ENCODE peak calls at places on chromosomes 6 and 20, in six cellular contexts. One of them, this sample, is unnamed.

GRCh38 chr20:51894201-51894600 is 91.9 kb upstream of the SALL4 start:
- ATAC-seq in A549: no peak
- ATAC-seq in upper lobe of left lung: no peak
- ATAC-seq in GM12878: no peak
- ATAC-seq in HepG2: peak; percentile 53
- ATAC-seq in K562: no peak
- ATAC-seq in this sample: no peak

GRCh38 chr6:43074847-43075741 is 1.0 kb upstream of the PTK7 start:
- ATAC-seq in A549: no peak
- ATAC-seq in upper lobe of left lung: peak; percentile 37
- ATAC-seq in GM12878: no peak
- ATAC-seq in HepG2: no peak
- ATAC-seq in K562: peak; percentile 8
- ATAC-seq in this sample: peak; percentile 40

GRCh38 chr6:56656466-56656865 is 13.8 kb upstream of the DST start:
- ATAC-seq in A549: no peak
- ATAC-seq in upper lobe of left lung: no peak
- ATAC-seq in GM12878: no peak
- ATAC-seq in HepG2: no peak
- ATAC-seq in K562: no peak
- ATAC-seq in this sample: no peak

GRCh38 chr6:138957484-138957883 is 30.6 kb downstream of the REPS1 start:
- ATAC-seq in A549: no peak
- ATAC-seq in upper lobe of left lung: peak; percentile 72
- ATAC-seq in GM12878: peak; percentile 62
- ATAC-seq in HepG2: peak; percentile 59
- ATAC-seq in K562: peak; percentile 45
- ATAC-seq in this sample: no peak

GRCh38 chr20:3894796-3895195 is 5.6 kb downstream of the PANK2 start:
- ATAC-seq in A549: no peak
- ATAC-seq in upper lobe of left lung: no peak
- ATAC-seq in GM12878: no peak
- ATAC-seq in HepG2: no peak
- ATAC-seq in K562: no peak
- ATAC-seq in this sample: no peak

GRCh38 chr6:34554593-34555322 is 1.4 kb downstream of the SPDEF start:
- ATAC-seq in A549: no peak
- ATAC-seq in upper lobe of left lung: no peak
- ATAC-seq in GM12878: no peak
- ATAC-seq in HepG2: no peak
- ATAC-seq in K562: peak; percentile 13
- ATAC-seq in this sample: no peak

GRCh38 chr6:151762817-151763216 is 44.7 kb upstream of the ESR1 start:
- ATAC-seq in A549: no peak
- ATAC-seq in upper lobe of left lung: no peak
- ATAC-seq in GM12878: no peak
- ATAC-seq in HepG2: no peak
- ATAC-seq in K562: no peak
- ATAC-seq in this sample: no peak

GRCh38 chr6:156828280-156828703 is 51.1 kb downstream of the ARID1B start:
- ATAC-seq in A549: peak; percentile 96
- ATAC-seq in upper lobe of left lung: peak; percentile 88
- ATAC-seq in GM12878: peak; percentile 32
- ATAC-seq in HepG2: peak; percentile 34
- ATAC-seq in K562: peak; percentile 48
- ATAC-seq in this sample: peak; percentile 74

GRCh38 chr6:145119091-145119490 is 616.2 kb downstream of the EPM2A start:
- ATAC-seq in A549: no peak
- ATAC-seq in upper lobe of left lung: no peak
- ATAC-seq in GM12878: no peak
- ATAC-seq in HepG2: no peak
- ATAC-seq in K562: no peak
- ATAC-seq in this sample: no peak

GRCh38 chr6:75283907-75284284 is 696 bp downstream of the TMEM30A start:
- ATAC-seq in A549: peak; percentile 2
- ATAC-seq in upper lobe of left lung: no peak
- ATAC-seq in GM12878: peak; percentile 1
- ATAC-seq in HepG2: no peak
- ATAC-seq in K562: peak; percentile 6
- ATAC-seq in this sample: no peak

GRCh38 chr6:25199544-25199943 is 79.6 kb upstream of the CARMIL1 start:
- ATAC-seq in A549: no peak
- ATAC-seq in upper lobe of left lung: no peak
- ATAC-seq in GM12878: no peak
- ATAC-seq in HepG2: peak; percentile 59
- ATAC-seq in K562: no peak
- ATAC-seq in this sample: no peak

GRCh38 chr6:41449399-41450245 is 96.6 kb upstream of the FOXP4 start:
- ATAC-seq in A549: no peak
- ATAC-seq in upper lobe of left lung: no peak
- ATAC-seq in GM12878: peak; percentile 25
- ATAC-seq in HepG2: peak; percentile 58
- ATAC-seq in K562: peak; percentile 39
- ATAC-seq in this sample: peak; percentile 40

GRCh38 chr20:33423141-33423834 is 20.3 kb downstream of the SNTA1 start:
- ATAC-seq in A549: no peak
- ATAC-seq in upper lobe of left lung: peak; percentile 77
- ATAC-seq in GM12878: no peak
- ATAC-seq in HepG2: no peak
- ATAC-seq in K562: peak; percentile 87
- ATAC-seq in this sample: peak; percentile 83

GRCh38 chr6:80282913-80283554 is 176.6 kb downstream of the BCKDHB start:
- ATAC-seq in A549: no peak
- ATAC-seq in upper lobe of left lung: no peak
- ATAC-seq in GM12878: peak; percentile 54
- ATAC-seq in HepG2: no peak
- ATAC-seq in K562: no peak
- ATAC-seq in this sample: no peak

GRCh38 chr6:44041461-44042260 is 85.6 kb downstream of the MRPL14 start:
- ATAC-seq in A549: peak; percentile 58
- ATAC-seq in upper lobe of left lung: peak; percentile 78
- ATAC-seq in GM12878: no peak
- ATAC-seq in HepG2: no peak
- ATAC-seq in K562: peak; percentile 70
- ATAC-seq in this sample: peak; percentile 80

GRCh38 chr6:132128424-132128823 is 177.3 kb upstream of the CCN2 start:
- ATAC-seq in A549: no peak
- ATAC-seq in upper lobe of left lung: no peak
- ATAC-seq in GM12878: no peak
- ATAC-seq in HepG2: no peak
- ATAC-seq in K562: no peak
- ATAC-seq in this sample: no peak

GRCh38 chr6:148770408-148771211 is 23.8 kb downstream of the UST start:
- ATAC-seq in A549: no peak
- ATAC-seq in upper lobe of left lung: no peak
- ATAC-seq in GM12878: peak; percentile 78
- ATAC-seq in HepG2: no peak
- ATAC-seq in K562: no peak
- ATAC-seq in this sample: no peak

GRCh38 chr6:158191032-158191431 is 22.9 kb downstream of the GTF2H5 start:
- ATAC-seq in A549: no peak
- ATAC-seq in upper lobe of left lung: no peak
- ATAC-seq in GM12878: no peak
- ATAC-seq in HepG2: no peak
- ATAC-seq in K562: no peak
- ATAC-seq in this sample: no peak

GRCh38 chr6:27575594-27576361 is 102.9 kb upstream of the ZNF184 start:
- ATAC-seq in A549: peak; percentile 88
- ATAC-seq in upper lobe of left lung: no peak
- ATAC-seq in GM12878: peak; percentile 50
- ATAC-seq in HepG2: no peak
- ATAC-seq in K562: peak; percentile 85
- ATAC-seq in this sample: no peak

GRCh38 chr6:87336367-87336766 is 7.3 kb upstream of the GJB7 start:
- ATAC-seq in A549: no peak
- ATAC-seq in upper lobe of left lung: no peak
- ATAC-seq in GM12878: no peak
- ATAC-seq in HepG2: no peak
- ATAC-seq in K562: peak; percentile 39
- ATAC-seq in this sample: no peak

GRCh38 chr20:38631155-38632022 is 29.8 kb downstream of the ARHGAP40 start:
- ATAC-seq in A549: no peak
- ATAC-seq in upper lobe of left lung: no peak
- ATAC-seq in GM12878: no peak
- ATAC-seq in HepG2: no peak
- ATAC-seq in K562: no peak
- ATAC-seq in this sample: no peak

GRCh38 chr6:138161118-138161433 is 663 bp upstream of the ARFGEF3 start:
- ATAC-seq in A549: no peak
- ATAC-seq in upper lobe of left lung: no peak
- ATAC-seq in GM12878: no peak
- ATAC-seq in HepG2: peak; percentile 6
- ATAC-seq in K562: no peak
- ATAC-seq in this sample: no peak

GRCh38 chr20:539848-540247 is 3.7 kb downstream of the CSNK2A1 start:
- ATAC-seq in A549: no peak
- ATAC-seq in upper lobe of left lung: no peak
- ATAC-seq in GM12878: no peak
- ATAC-seq in HepG2: no peak
- ATAC-seq in K562: no peak
- ATAC-seq in this sample: no peak

GRCh38 chr6:142223938-142224337 is 76.9 kb downstream of the VTA1 start:
- ATAC-seq in A549: no peak
- ATAC-seq in upper lobe of left lung: no peak
- ATAC-seq in GM12878: no peak
- ATAC-seq in HepG2: peak; percentile 34
- ATAC-seq in K562: peak; percentile 62
- ATAC-seq in this sample: no peak

GRCh38 chr6:115190534-115190933 is 847.7 kb upstream of the HS3ST5 start:
- ATAC-seq in A549: no peak
- ATAC-seq in upper lobe of left lung: no peak
- ATAC-seq in GM12878: no peak
- ATAC-seq in HepG2: no peak
- ATAC-seq in K562: no peak
- ATAC-seq in this sample: no peak

GRCh38 chr6:155141512-155141911 is 122.3 kb upstream of the CLDN20 start:
- ATAC-seq in A549: no peak
- ATAC-seq in upper lobe of left lung: no peak
- ATAC-seq in GM12878: no peak
- ATAC-seq in HepG2: no peak
- ATAC-seq in K562: no peak
- ATAC-seq in this sample: no peak

GRCh38 chr6:93566285-93566684 is 146.9 kb upstream of the EPHA7 start:
- ATAC-seq in A549: no peak
- ATAC-seq in upper lobe of left lung: no peak
- ATAC-seq in GM12878: no peak
- ATAC-seq in HepG2: no peak
- ATAC-seq in K562: no peak
- ATAC-seq in this sample: peak; percentile 79
- TF ChIP-seq EP300 in A549: no peak
- TF ChIP-seq EP300 in upper lobe of left lung: no peak
- TF ChIP-seq EP300 in GM12878: no peak
- TF ChIP-seq EP300 in HepG2: no peak
- TF ChIP-seq EP300 in K562: no peak
- TF ChIP-seq EP300 in this sample: peak; percentile 28

DNA sequence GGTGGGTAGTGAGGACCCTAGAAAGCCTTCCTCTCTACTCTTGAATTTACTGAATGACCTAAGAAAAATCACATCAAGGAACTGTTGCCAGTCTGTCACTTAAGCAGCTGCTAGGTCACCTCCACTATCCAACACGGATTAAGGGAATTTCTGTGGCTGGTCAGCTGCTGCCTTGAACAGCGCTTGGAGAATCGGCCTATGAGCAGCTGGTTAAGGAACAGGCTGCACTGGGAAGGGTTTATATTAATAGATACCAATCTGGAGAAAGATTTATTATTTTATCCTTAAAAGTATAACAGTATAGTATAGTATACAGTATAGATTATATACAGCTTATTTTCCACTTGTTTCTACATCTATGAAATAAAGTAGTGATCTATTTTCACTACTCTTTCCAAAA is 6.5 kb downstream of the PTPRK start:
- ATAC-seq in A549: no peak
- ATAC-seq in upper lobe of left lung: no peak
- ATAC-seq in GM12878: no peak
- ATAC-seq in HepG2: no peak
- ATAC-seq in K562: no peak
- ATAC-seq in this sample: no peak
- H3K4me1 ChIP-seq in A549: peaks cover 87% of the 10 kb centered on the region
- H3K4me1 ChIP-seq in upper lobe of left lung: peaks cover 28% of the 10 kb centered on the region
- H3K4me1 ChIP-seq in GM12878: no peaks in the 10 kb centered on the region
- H3K4me1 ChIP-seq in HepG2: peaks cover 88% of the 10 kb centered on the region
- H3K4me1 ChIP-seq in K562: no peaks in the 10 kb centered on the region
- H3K4me1 ChIP-seq in this sample: no peaks in the 10 kb centered on the region

DNA sequence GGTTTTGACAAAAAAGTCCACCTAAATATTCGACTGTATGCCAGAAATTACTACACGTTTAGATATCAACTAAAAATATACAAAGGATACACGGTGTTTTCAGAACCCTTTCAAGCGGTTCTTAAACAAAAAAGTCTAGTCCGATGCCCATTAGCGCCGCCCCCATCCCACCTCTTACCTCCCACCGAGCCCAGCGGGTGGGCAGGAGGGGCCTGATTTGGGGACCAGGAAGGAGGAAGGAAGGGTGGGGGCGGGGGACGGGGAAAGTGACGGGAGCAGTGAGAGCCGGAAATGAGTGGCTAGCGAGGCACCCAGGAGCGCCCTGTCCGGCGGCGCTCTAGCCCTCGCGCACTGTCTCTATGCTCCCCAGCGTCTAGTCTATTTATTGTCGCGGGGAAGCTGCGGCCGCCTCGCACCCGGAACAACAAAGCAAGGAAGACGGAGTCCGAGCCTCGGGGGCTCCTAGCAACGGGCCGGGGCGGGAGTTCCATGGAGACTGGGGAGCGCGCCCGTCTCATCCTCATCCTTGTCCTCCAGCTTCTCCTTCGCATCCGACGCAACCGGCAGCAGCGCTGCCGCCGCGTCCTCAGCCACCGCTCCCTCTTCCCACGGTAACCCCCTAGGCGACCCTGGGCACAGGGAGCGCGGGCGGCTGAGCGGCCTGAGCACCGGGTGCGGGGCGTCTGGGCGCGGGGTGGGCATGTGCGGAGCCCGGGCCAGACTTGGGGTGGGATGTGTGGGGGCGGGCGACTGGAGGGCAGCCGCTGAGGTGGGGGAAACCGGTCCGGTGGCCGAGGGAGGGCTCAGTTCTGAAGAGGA is at the start of gene TBPL1:
- ATAC-seq in A549: peak; percentile 93
- ATAC-seq in upper lobe of left lung: peak; percentile 97
- ATAC-seq in GM12878: peak; percentile 88
- ATAC-seq in HepG2: peak; percentile 97
- ATAC-seq in K562: peak; percentile 78
- ATAC-seq in this sample: peak; percentile 97
- TF ChIP-seq EP300 in A549: no peak
- TF ChIP-seq EP300 in upper lobe of left lung: no peak
- TF ChIP-seq EP300 in GM12878: peak; percentile 62
- TF ChIP-seq EP300 in HepG2: no peak
- TF ChIP-seq EP300 in K562: peak; percentile 67
- TF ChIP-seq EP300 in this sample: no peak

DNA sequence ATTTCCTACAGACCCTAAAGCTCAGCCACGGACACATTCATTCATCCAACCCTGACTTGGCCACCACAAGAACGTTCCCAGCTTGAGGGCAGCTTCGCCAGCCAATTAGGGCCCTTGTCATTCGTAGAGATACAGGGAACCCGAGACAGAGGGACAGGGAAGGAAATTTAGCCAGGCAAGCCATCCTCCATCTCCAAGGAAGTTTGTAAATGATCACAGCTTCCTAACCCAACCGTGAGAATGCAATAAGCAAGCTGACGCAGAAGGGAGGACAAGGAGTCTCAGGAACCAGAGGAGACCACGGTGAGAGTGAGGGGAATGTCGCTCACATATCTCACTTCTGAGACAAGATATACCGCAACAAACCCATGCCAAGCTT is 1.4 kb downstream of the TRAM2 start:
- ATAC-seq in A549: no peak
- ATAC-seq in upper lobe of left lung: no peak
- ATAC-seq in GM12878: no peak
- ATAC-seq in HepG2: no peak
- ATAC-seq in K562: no peak
- ATAC-seq in this sample: no peak
- H3K4me1 ChIP-seq in A549: peaks cover 39% of the 10 kb centered on the region
- H3K4me1 ChIP-seq in upper lobe of left lung: peaks cover 53% of the 10 kb centered on the region
- H3K4me1 ChIP-seq in GM12878: peaks cover 30% of the 10 kb centered on the region
- H3K4me1 ChIP-seq in HepG2: peaks cover 71% of the 10 kb centered on the region
- H3K4me1 ChIP-seq in K562: peaks cover 22% of the 10 kb centered on the region
- H3K4me1 ChIP-seq in this sample: peaks cover 33% of the 10 kb centered on the region

This sample was measured in gastroesophageal sphincter.